ENCODE peak calls at places on chromosomes 1 and 21, in four cellular contexts. F is HEK293T, K is retina, M is AG20443. N is an unnamed sample.

GRCh38 chr1:206814716-206815341 is 42.5 kb upstream of the IL10 start:
- DNase-seq in K (no peak), F (no peak), M (peak; percentile 30), N (no peak)

GRCh38 chr1:77438239-77438913 is 156.6 kb downstream of the AK5 start:
- DNase-seq in K (no peak), M (peak; percentile 21), F (no peak), N (no peak)

GRCh38 chr1:36089393-36090121 is 865 bp downstream of the ADPRS start:
- DNase-seq in M (peak; percentile 51), F (peak; percentile 45), K (no peak), N (no peak)

GRCh38 chr1:210654176-210654786 is 325.6 kb downstream of the HHAT start:
- DNase-seq in F (no peak), M (no peak), K (no peak), N (no peak)

GRCh38 chr1:31441073-31441472 is 28.1 kb downstream of the SERINC2 start:
- DNase-seq in F (no peak), K (no peak), M (no peak), N (no peak)

GRCh38 chr21:26405735-26406361 is 167.2 kb downstream of the CYYR1 start:
- DNase-seq in K (peak; percentile 41), F (peak; percentile 22), M (peak; percentile 77), N (peak; percentile 78)

GRCh38 chr1:110750446-110751029 is 75.8 kb upstream of the KCNA3 start:
- DNase-seq in K (no peak), M (no peak), F (no peak), N (no peak)

GRCh38 chr1:26016258-26016943 is 5.2 kb upstream of the EXTL1 start:
- DNase-seq in K (peak; percentile 51), M (no peak), F (no peak), N (no peak)

GRCh38 chr1:41502912-41503311 is 18.4 kb upstream of the EDN2 start:
- DNase-seq in M (no peak), F (no peak), K (peak; percentile 63), N (no peak)

GRCh38 chr1:147287133-147287865 is 44.8 kb downstream of the CHD1L start:
- DNase-seq in M (no peak), K (no peak), F (no peak), N (no peak)

GRCh38 chr1:219812491-219813221 is 115.7 kb downstream of the SLC30A10 start:
- DNase-seq in F (peak; percentile 79), M (peak; percentile 72), K (peak; percentile 75), N (peak; percentile 72)

GRCh38 chr1:93733340-93733739 is 51.7 kb upstream of the BCAR3 start:
- DNase-seq in K (no peak), M (no peak), F (no peak), N (no peak)

GRCh38 chr1:43835141-43836021 is 98.2 kb upstream of the ARTN start:
- DNase-seq in F (no peak), M (peak; percentile 89), K (peak; percentile 35), N (no peak)